ENCODE peak calls at places on chromosomes 11 and 22, in ten cellular contexts. B is pancreas; C is upper lobe of right lung; R is activated T-cell treated with anti-CD3 and anti-CD28 coated beads, Interleukin-2, amount 50 U/mL, for 72 hours; U is dermis microvascular lymphatic vessel endothelial cell; Y is stimulated activated CD4-positive, alpha-beta T cell treated with anti-CD3 and anti-CD28 coated beads, Interleukin-15, amount 100 ng/mL, for 48 hours; N is nucleus accumbens; K is kidney; Z is HT1080; X is RWPE1. W is an unnamed sample.
A peak's percentile ranks its signal among the peaks of the same experiment; 100 is the strongest.

GRCh38 chr11:131534031-131534430 is 163.6 kb downstream of the NTM start:
- DNase-seq in R (no peak), C (no peak), X (no peak), B (no peak), K (no peak), Z (no peak), U (no peak), Y (no peak), N (no peak), W (no peak)

GRCh38 chr11:128544625-128545024 is 42.7 kb downstream of the ETS1 start:
- DNase-seq in Y (no peak), C (no peak), B (no peak), X (no peak), R (no peak), N (no peak), U (no peak), Z (no peak), K (no peak), W (peak; percentile 95)

GRCh38 chr11:93653080-93653479 is 8.4 kb upstream of the CEP295 start:
- DNase-seq in Y (no peak), K (no peak), Z (no peak), B (no peak), X (no peak), U (no peak), C (no peak), R (no peak), N (no peak), W (no peak)

GRCh38 chr22:30694638-30695350 is at the start of gene OSBP2:
- DNase-seq in Z (no peak), U (no peak), C (peak; percentile 76), X (peak; percentile 13), Y (no peak), K (peak; percentile 84), N (no peak), R (peak; percentile 65), B (peak; percentile 89), W (peak; percentile 86)

GRCh38 chr11:117610045-117610444 is 187.0 kb downstream of the DSCAML1 start:
- DNase-seq in Y (no peak), U (no peak), Z (peak; percentile 20), C (no peak), K (no peak), X (no peak), N (no peak), R (peak; percentile 57), B (no peak), W (no peak)

GRCh38 chr22:48511211-48511610 is 1316.5 kb downstream of the BRD1 start:
- DNase-seq in Y (no peak), R (no peak), Z (no peak), N (no peak), X (no peak), C (no peak), U (no peak), B (no peak), K (no peak), W (no peak)

GRCh38 chr22:37546436-37547248 is 13.6 kb upstream of the CDC42EP1 start:
- DNase-seq in Z (no peak), C (peak; percentile 81), X (no peak), Y (no peak), R (no peak), K (peak; percentile 88), N (no peak), U (no peak), B (peak; percentile 91), W (no peak)

GRCh38 chr11:17415523-17416104 is 27.2 kb upstream of the KCNJ11 start:
- DNase-seq in U (no peak), K (no peak), C (no peak), Y (no peak), X (no peak), B (no peak), N (no peak), Z (no peak), R (no peak), W (no peak)

GRCh38 chr11:3183523-3183922 is 18.4 kb upstream of the OSBPL5 start:
- DNase-seq in N (no peak), Z (no peak), R (no peak), C (peak; percentile 49), X (no peak), U (no peak), K (peak; percentile 29), B (no peak), Y (no peak), W (no peak)

W was measured in NCI-H69.